ENCODE peak calls at places on chromosomes 1 and 21, in seven cellular contexts. One of them, this sample, is unnamed. For H3K36me3, the result is how much of the 10 kb centered on the place peaks cover.

GRCh38 chr1:89312572-89312971 is 39.9 kb upstream of the GBP5 start:
- DNase-seq in sigmoid colon: no peak
- DNase-seq in GM12878: no peak
- DNase-seq in H1: no peak
- DNase-seq in SK-N-SH: no peak
- DNase-seq in stomach: no peak
- DNase-seq in K562: no peak
- DNase-seq in this sample: no peak

GRCh38 chr1:2208309-2209239 is 14.0 kb upstream of the FAAP20 start:
- DNase-seq in SK-N-SH: no peak
- DNase-seq in GM12878: no peak
- DNase-seq in sigmoid colon: peak
- DNase-seq in stomach: peak
- DNase-seq in H1: no peak
- DNase-seq in K562: no peak
- DNase-seq in this sample: peak

GRCh38 chr1:230498704-230499103 is 72.6 kb upstream of the PGBD5 start:
- DNase-seq in H1: no peak
- DNase-seq in sigmoid colon: no peak
- DNase-seq in K562: no peak
- DNase-seq in stomach: peak
- DNase-seq in GM12878: no peak
- DNase-seq in SK-N-SH: no peak
- DNase-seq in this sample: no peak

GRCh38 chr1:235205687-235206086 is 44.6 kb upstream of the RBM34 start:
- DNase-seq in stomach: no peak
- DNase-seq in H1: no peak
- DNase-seq in sigmoid colon: no peak
- DNase-seq in GM12878: no peak
- DNase-seq in K562: no peak
- DNase-seq in SK-N-SH: no peak
- DNase-seq in this sample: no peak

GRCh38 chr1:7526196-7526866 is 244.8 kb upstream of the VAMP3 start:
- DNase-seq in K562: no peak
- DNase-seq in sigmoid colon: no peak
- DNase-seq in SK-N-SH: peak
- DNase-seq in H1: no peak
- DNase-seq in stomach: no peak
- DNase-seq in GM12878: no peak
- DNase-seq in this sample: no peak

GRCh38 chr1:10161541-10162290 is 48.7 kb upstream of the KIF1B start:
- DNase-seq in stomach: no peak
- DNase-seq in H1: no peak
- DNase-seq in GM12878: no peak
- DNase-seq in sigmoid colon: peak
- DNase-seq in SK-N-SH: no peak
- DNase-seq in K562: no peak
- DNase-seq in this sample: no peak

GRCh38 chr1:23202263-23202749 is 15.0 kb downstream of the HTR1D start:
- DNase-seq in H1: no peak
- DNase-seq in sigmoid colon: no peak
- DNase-seq in SK-N-SH: no peak
- DNase-seq in GM12878: no peak
- DNase-seq in stomach: no peak
- DNase-seq in K562: no peak
- DNase-seq in this sample: no peak

GRCh38 chr1:53332188-53332564 is 4.3 kb upstream of the LRP8 start:
- DNase-seq in H1: peak
- DNase-seq in K562: no peak
- DNase-seq in SK-N-SH: no peak
- DNase-seq in stomach: peak
- DNase-seq in GM12878: no peak
- DNase-seq in sigmoid colon: peak
- DNase-seq in this sample: peak

GRCh38 chr1:87812881-87813577 is 484.3 kb downstream of the LMO4 start:
- DNase-seq in K562: no peak
- DNase-seq in SK-N-SH: no peak
- DNase-seq in sigmoid colon: no peak
- DNase-seq in stomach: no peak
- DNase-seq in H1: no peak
- DNase-seq in GM12878: peak
- DNase-seq in this sample: no peak

GRCh38 chr1:52416811-52417210 is 12.4 kb downstream of the PRPF38A start:
- DNase-seq in sigmoid colon: no peak
- DNase-seq in K562: no peak
- DNase-seq in SK-N-SH: no peak
- DNase-seq in H1: no peak
- DNase-seq in stomach: no peak
- DNase-seq in GM12878: no peak
- DNase-seq in this sample: no peak

GRCh38 chr1:1758692-1759455 is 19.4 kb downstream of the NADK start:
- DNase-seq in SK-N-SH: no peak
- DNase-seq in GM12878: no peak
- DNase-seq in sigmoid colon: peak
- DNase-seq in K562: peak
- DNase-seq in stomach: peak
- DNase-seq in H1: no peak
- DNase-seq in this sample: no peak

GRCh38 chr1:67018574-67018973 is 35.4 kb downstream of the SLC35D1 start:
- DNase-seq in K562: no peak
- DNase-seq in H1: no peak
- DNase-seq in sigmoid colon: no peak
- DNase-seq in GM12878: no peak
- DNase-seq in SK-N-SH: no peak
- DNase-seq in stomach: no peak
- DNase-seq in this sample: no peak

GRCh38 chr1:107339775-107340174 is 198.9 kb downstream of the NTNG1 start:
- DNase-seq in stomach: no peak
- DNase-seq in SK-N-SH: no peak
- DNase-seq in GM12878: no peak
- DNase-seq in H1: no peak
- DNase-seq in K562: no peak
- DNase-seq in sigmoid colon: no peak
- DNase-seq in this sample: no peak

GRCh38 chr1:161069731-161070270 is at the start of gene ARHGAP30:
- DNase-seq in SK-N-SH: no peak
- DNase-seq in K562: no peak
- DNase-seq in GM12878: peak
- DNase-seq in H1: no peak
- DNase-seq in sigmoid colon: peak
- DNase-seq in stomach: peak
- DNase-seq in this sample: no peak

GRCh38 chr1:182909578-182909977 is 43.4 kb downstream of the SHCBP1L start:
- DNase-seq in stomach: no peak
- DNase-seq in sigmoid colon: no peak
- DNase-seq in GM12878: no peak
- DNase-seq in SK-N-SH: peak
- DNase-seq in H1: no peak
- DNase-seq in K562: no peak
- DNase-seq in this sample: no peak

GRCh38 chr1:227167276-227167829 is 150.9 kb downstream of the CDC42BPA start:
- DNase-seq in stomach: no peak
- DNase-seq in SK-N-SH: no peak
- DNase-seq in GM12878: no peak
- DNase-seq in H1: no peak
- DNase-seq in K562: no peak
- DNase-seq in sigmoid colon: no peak
- DNase-seq in this sample: no peak

GRCh38 chr21:32256873-32257620 is 21.8 kb downstream of the MIS18A start:
- DNase-seq in stomach: peak
- DNase-seq in K562: no peak
- DNase-seq in SK-N-SH: peak
- DNase-seq in H1: no peak
- DNase-seq in GM12878: no peak
- DNase-seq in sigmoid colon: peak
- DNase-seq in this sample: peak

GRCh38 chr1:29415156-29415830 is 179.0 kb downstream of the PTPRU start:
- DNase-seq in stomach: no peak
- DNase-seq in K562: peak
- DNase-seq in H1: peak
- DNase-seq in SK-N-SH: peak
- DNase-seq in sigmoid colon: no peak
- DNase-seq in GM12878: no peak
- DNase-seq in this sample: no peak

GRCh38 chr1:167704767-167705166 is 17.0 kb upstream of the MPZL1 start:
- DNase-seq in stomach: no peak
- DNase-seq in GM12878: no peak
- DNase-seq in K562: no peak
- DNase-seq in H1: no peak
- DNase-seq in sigmoid colon: peak
- DNase-seq in SK-N-SH: no peak
- DNase-seq in this sample: no peak

GRCh38 chr21:21187579-21187978 is 189.4 kb downstream of the NCAM2 start:
- DNase-seq in SK-N-SH: no peak
- DNase-seq in GM12878: no peak
- DNase-seq in H1: no peak
- DNase-seq in sigmoid colon: no peak
- DNase-seq in stomach: no peak
- DNase-seq in K562: no peak
- DNase-seq in this sample: no peak

GRCh38 chr21:27112186-27112585 is 145.3 kb upstream of the ADAMTS5 start:
- DNase-seq in GM12878: no peak
- DNase-seq in stomach: no peak
- DNase-seq in K562: no peak
- DNase-seq in sigmoid colon: no peak
- DNase-seq in H1: no peak
- DNase-seq in SK-N-SH: no peak
- DNase-seq in this sample: no peak

GRCh38 chr1:57423135-57424131 is at the start of gene DAB1:
- DNase-seq in K562: no peak
- DNase-seq in SK-N-SH: peak
- DNase-seq in H1: peak
- DNase-seq in GM12878: no peak
- DNase-seq in stomach: no peak
- DNase-seq in sigmoid colon: no peak
- DNase-seq in this sample: no peak

GRCh38 chr1:4088676-4089075 is 188.6 kb upstream of the C1orf174 start:
- DNase-seq in sigmoid colon: peak
- DNase-seq in H1: no peak
- DNase-seq in SK-N-SH: no peak
- DNase-seq in GM12878: no peak
- DNase-seq in stomach: no peak
- DNase-seq in K562: no peak
- DNase-seq in this sample: peak

GRCh38 chr1:157371826-157372225 is 180.5 kb downstream of the FCRL5 start:
- DNase-seq in GM12878: no peak
- DNase-seq in H1: peak
- DNase-seq in SK-N-SH: no peak
- DNase-seq in K562: no peak
- DNase-seq in sigmoid colon: no peak
- DNase-seq in stomach: no peak
- DNase-seq in this sample: no peak

GRCh38 chr1:6095511-6096242 is 50.0 kb downstream of the KCNAB2 start:
- DNase-seq in H1: no peak
- DNase-seq in K562: no peak
- DNase-seq in SK-N-SH: no peak
- DNase-seq in stomach: no peak
- DNase-seq in sigmoid colon: peak
- DNase-seq in GM12878: no peak
- DNase-seq in this sample: no peak

DNA sequence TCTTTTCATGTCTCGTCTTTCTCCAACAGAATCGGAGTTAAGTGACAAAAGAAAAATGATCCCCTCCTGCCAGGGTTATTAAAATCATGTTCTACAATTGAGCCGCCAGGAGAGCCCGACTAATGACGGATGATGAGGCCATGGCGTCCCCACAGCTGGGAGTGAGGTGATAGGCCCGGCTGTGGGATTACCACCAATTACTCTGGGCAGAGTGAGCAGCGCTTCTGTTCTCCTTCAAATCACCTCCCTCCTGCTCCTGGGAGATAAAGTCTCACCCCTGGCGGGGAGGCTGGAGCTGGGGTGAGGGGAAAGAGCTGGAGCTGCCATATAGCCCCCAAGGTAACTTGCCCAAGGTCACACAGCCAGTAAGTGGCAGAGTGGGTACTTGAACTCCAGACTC is 34.7 kb upstream of the CSF3R start:
- DNase-seq in stomach: no peak
- DNase-seq in H1: no peak
- DNase-seq in sigmoid colon: peak
- DNase-seq in K562: peak
- DNase-seq in SK-N-SH: no peak
- DNase-seq in GM12878: no peak
- DNase-seq in this sample: no peak
- TF ChIP-seq EP300 in stomach: no peak
- TF ChIP-seq EP300 in H1: no peak
- TF ChIP-seq EP300 in sigmoid colon: no peak
- TF ChIP-seq EP300 in K562: peak
- TF ChIP-seq EP300 in SK-N-SH: no peak
- TF ChIP-seq EP300 in GM12878: no peak
- TF ChIP-seq EP300 in this sample: no peak

GRCh38 chr1:56061824-56062223 is 517.5 kb downstream of the PLPP3 start:
- DNase-seq in SK-N-SH: no peak
- DNase-seq in H1: no peak
- DNase-seq in GM12878: peak
- DNase-seq in sigmoid colon: no peak
- DNase-seq in K562: no peak
- DNase-seq in stomach: no peak
- DNase-seq in this sample: no peak
- H3K36me3 ChIP-seq in SK-N-SH: under half
- H3K36me3 ChIP-seq in H1: under half
- H3K36me3 ChIP-seq in GM12878: under half
- H3K36me3 ChIP-seq in sigmoid colon: under half
- H3K36me3 ChIP-seq in K562: under half
- H3K36me3 ChIP-seq in stomach: under half
- H3K36me3 ChIP-seq in this sample: under half

GRCh38 chr1:173429517-173430477 is 47.3 kb upstream of the PRDX6 start:
- DNase-seq in GM12878: no peak
- DNase-seq in sigmoid colon: peak
- DNase-seq in SK-N-SH: no peak
- DNase-seq in H1: peak
- DNase-seq in stomach: peak
- DNase-seq in K562: peak
- DNase-seq in this sample: peak
- TF ChIP-seq POLR2AphosphoS5 in GM12878: no peak
- TF ChIP-seq POLR2AphosphoS5 in sigmoid colon: peak
- TF ChIP-seq POLR2AphosphoS5 in SK-N-SH: peak
- TF ChIP-seq POLR2AphosphoS5 in H1: no peak
- TF ChIP-seq POLR2AphosphoS5 in stomach: peak
- TF ChIP-seq POLR2AphosphoS5 in K562: peak
- TF ChIP-seq POLR2AphosphoS5 in this sample: no peak

GRCh38 chr1:11566042-11566825 is 87.3 kb downstream of the DISP3 start:
- DNase-seq in stomach: no peak
- DNase-seq in sigmoid colon: no peak
- DNase-seq in SK-N-SH: no peak
- DNase-seq in GM12878: no peak
- DNase-seq in K562: no peak
- DNase-seq in H1: no peak
- DNase-seq in this sample: no peak

GRCh38 chr1:11562664-11563063 is 83.7 kb downstream of the DISP3 start:
- DNase-seq in stomach: no peak
- DNase-seq in GM12878: no peak
- DNase-seq in H1: no peak
- DNase-seq in sigmoid colon: no peak
- DNase-seq in K562: peak
- DNase-seq in SK-N-SH: no peak
- DNase-seq in this sample: no peak

GRCh38 chr1:11564237-11564636 is 85.3 kb downstream of the DISP3 start:
- DNase-seq in GM12878: no peak
- DNase-seq in H1: no peak
- DNase-seq in sigmoid colon: no peak
- DNase-seq in SK-N-SH: no peak
- DNase-seq in K562: no peak
- DNase-seq in stomach: no peak
- DNase-seq in this sample: no peak

GRCh38 chr1:11561740-11562139 is 82.8 kb downstream of the DISP3 start:
- DNase-seq in K562: no peak
- DNase-seq in GM12878: no peak
- DNase-seq in H1: no peak
- DNase-seq in SK-N-SH: no peak
- DNase-seq in sigmoid colon: no peak
- DNase-seq in stomach: no peak
- DNase-seq in this sample: no peak

GRCh38 chr1:11563560-11564069 is 84.7 kb downstream of the DISP3 start:
- DNase-seq in stomach: no peak
- DNase-seq in SK-N-SH: peak
- DNase-seq in H1: no peak
- DNase-seq in K562: no peak
- DNase-seq in GM12878: no peak
- DNase-seq in sigmoid colon: no peak
- DNase-seq in this sample: no peak
- TF ChIP-seq EP300 in stomach: no peak
- TF ChIP-seq EP300 in SK-N-SH: peak
- TF ChIP-seq EP300 in H1: no peak
- TF ChIP-seq EP300 in K562: no peak
- TF ChIP-seq EP300 in GM12878: no peak
- TF ChIP-seq EP300 in sigmoid colon: no peak
- TF ChIP-seq EP300 in this sample: no peak